ENCODE peak calls at places on chromosomes 16 and 17, in nine cellular contexts. I, D, O, Q, E, P, G, S and A are unnamed samples.

GRCh38 chr16:50711040-50711439 is 17.6 kb downstream of the NOD2 start:
- DNase-seq in I (no peak), D (no peak), O (no peak), Q (no peak), E (no peak), P (no peak), G (no peak), S (no peak), A (no peak)

GRCh38 chr17:60827920-60828319 is 150.3 kb downstream of the BCAS3 start:
- DNase-seq in I (no peak), D (no peak), O (no peak), Q (no peak), E (no peak), P (no peak), G (no peak), S (no peak), A (no peak)

GRCh38 chr17:63986842-63987615 is 11.1 kb upstream of the PRR29 start:
- DNase-seq in I (no peak), D (no peak), O (no peak), Q (no peak), E (no peak), P (no peak), G (no peak), S (no peak), A (no peak)

GRCh38 chr17:43702636-43703035 is 40.9 kb upstream of the MEOX1 start:
- DNase-seq in I (no peak), D (no peak), O (no peak), Q (no peak), E (no peak), P (no peak), G (no peak), S (no peak), A (no peak)

GRCh38 chr17:6523330-6523729 is 33.0 kb downstream of the PITPNM3 start:
- DNase-seq in I (no peak), D (no peak), O (no peak), Q (no peak), E (peak), P (peak), G (peak), S (no peak), A (no peak)

GRCh38 chr16:6193718-6194117 is 1096.1 kb upstream of the EEF2KMT start:
- DNase-seq in I (no peak), D (no peak), O (no peak), Q (peak), E (peak), P (no peak), G (no peak), S (peak), A (no peak)

GRCh38 chr17:50766222-50767023 is 895 bp downstream of the ANKRD40CL start:
- DNase-seq in I (no peak), D (no peak), O (no peak), Q (no peak), E (no peak), P (no peak), G (no peak), S (no peak), A (no peak)

GRCh38 chr17:51627776-51628175 is 367.4 kb downstream of the UTP18 start:
- DNase-seq in I (no peak), D (no peak), O (no peak), Q (no peak), E (no peak), P (no peak), G (no peak), S (no peak), A (no peak)

GRCh38 chr17:48191362-48191761 is 83.8 kb downstream of the SNX11 start:
- DNase-seq in I (no peak), D (no peak), O (no peak), Q (no peak), E (no peak), P (no peak), G (no peak), S (no peak), A (no peak)

GRCh38 chr16:64990101-64990500 is 131.8 kb downstream of the CDH11 start:
- DNase-seq in I (no peak), D (no peak), O (no peak), Q (no peak), E (peak), P (no peak), G (no peak), S (no peak), A (no peak)

GRCh38 chr17:394718-395095 is 42.1 kb upstream of the RPH3AL start:
- DNase-seq in I (no peak), D (no peak), O (no peak), Q (no peak), E (no peak), P (no peak), G (no peak), S (no peak), A (no peak)

GRCh38 chr16:12348733-12349704 is 372.5 kb downstream of the SNX29 start:
- DNase-seq in I (no peak), D (no peak), O (no peak), Q (no peak), E (no peak), P (no peak), G (peak), S (no peak), A (no peak)

GRCh38 chr16:87954826-87955225 is 3.6 kb downstream of the BANP start:
- DNase-seq in I (no peak), D (no peak), O (no peak), Q (no peak), E (no peak), P (no peak), G (no peak), S (no peak), A (no peak)

GRCh38 chr17:73030501-73030911 is 62.0 kb downstream of the SLC39A11 start:
- DNase-seq in I (peak), D (no peak), O (no peak), Q (no peak), E (no peak), P (no peak), G (no peak), S (no peak), A (no peak)

GRCh38 chr16:70738083-70738977 is 52.5 kb upstream of the MTSS2 start:
- DNase-seq in I (peak), D (no peak), O (no peak), Q (no peak), E (peak), P (no peak), G (peak), S (peak), A (no peak)

GRCh38 chr16:84013787-84014569 is 28.6 kb downstream of the SLC38A8 start:
- DNase-seq in I (peak), D (no peak), O (peak), Q (peak), E (peak), P (peak), G (no peak), S (peak), A (peak)

GRCh38 chr16:70703041-70703834 is 17.4 kb upstream of the MTSS2 start:
- DNase-seq in I (peak), D (no peak), O (no peak), Q (no peak), E (no peak), P (no peak), G (peak), S (peak), A (no peak)

GRCh38 chr17:54979657-54980056 is 11.1 kb downstream of the STXBP4 start:
- DNase-seq in I (no peak), D (no peak), O (no peak), Q (no peak), E (no peak), P (no peak), G (no peak), S (no peak), A (no peak)

GRCh38 chr17:68294196-68294555 is 2.9 kb downstream of the ARSG start:
- DNase-seq in I (no peak), D (no peak), O (no peak), Q (no peak), E (no peak), P (no peak), G (no peak), S (no peak), A (no peak)

GRCh38 chr17:76635039-76635438 is 8.5 kb downstream of the ST6GALNAC1 start:
- DNase-seq in I (no peak), D (no peak), O (no peak), Q (no peak), E (no peak), P (no peak), G (no peak), S (no peak), A (no peak)

GRCh38 chr16:8660841-8661301 is 13.5 kb upstream of the ABAT start:
- DNase-seq in I (peak), D (peak), O (peak), Q (peak), E (peak), P (peak), G (peak), S (peak), A (peak)

GRCh38 chr16:85604145-85604705 is 8.9 kb upstream of the GSE1 start:
- DNase-seq in I (no peak), D (no peak), O (no peak), Q (no peak), E (no peak), P (no peak), G (no peak), S (no peak), A (no peak)

GRCh38 chr16:11302977-11303376 is 21.8 kb upstream of the PRM1 start:
- DNase-seq in I (no peak), D (no peak), O (no peak), Q (no peak), E (peak), P (no peak), G (no peak), S (no peak), A (no peak)

GRCh38 chr16:9970796-9971195 is 211.4 kb downstream of the GRIN2A start:
- DNase-seq in I (no peak), D (no peak), O (no peak), Q (no peak), E (no peak), P (no peak), G (no peak), S (no peak), A (no peak)

GRCh38 chr17:81095608-81095888 is 60.6 kb downstream of the BAIAP2 start:
- DNase-seq in I (no peak), D (no peak), O (no peak), Q (no peak), E (no peak), P (no peak), G (no peak), S (no peak), A (no peak)

GRCh38 chr17:30021708-30022317 is 80.4 kb downstream of the EFCAB5 start:
- DNase-seq in I (no peak), D (no peak), O (no peak), Q (no peak), E (peak), P (peak), G (no peak), S (peak), A (no peak)

GRCh38 chr17:65198653-65199382 is 61.6 kb downstream of the RGS9 start:
- DNase-seq in I (no peak), D (no peak), O (no peak), Q (no peak), E (peak), P (peak), G (no peak), S (peak), A (no peak)

GRCh38 chr16:81553814-81554675 is 109.4 kb downstream of the CMIP start:
- DNase-seq in I (no peak), D (no peak), O (no peak), Q (no peak), E (no peak), P (no peak), G (no peak), S (no peak), A (no peak)

GRCh38 chr17:79065105-79065670 is 9.4 kb upstream of the ENGASE start:
- DNase-seq in I (peak), D (peak), O (no peak), Q (no peak), E (peak), P (peak), G (no peak), S (peak), A (no peak)

GRCh38 chr16:68686905-68687304 is 41.8 kb downstream of the CDH3 start:
- DNase-seq in I (no peak), D (no peak), O (no peak), Q (no peak), E (no peak), P (no peak), G (no peak), S (no peak), A (no peak)

GRCh38 chr16:68685685-68686478 is 40.8 kb downstream of the CDH3 start:
- DNase-seq in I (no peak), D (no peak), O (no peak), Q (no peak), E (peak), P (no peak), G (no peak), S (no peak), A (no peak)

GRCh38 chr16:68695575-68695974 is 41.5 kb upstream of the CDH1 start:
- DNase-seq in I (no peak), D (no peak), O (no peak), Q (no peak), E (no peak), P (no peak), G (no peak), S (no peak), A (no peak)

GRCh38 chr16:68689921-68690320 is 44.8 kb downstream of the CDH3 start:
- DNase-seq in I (no peak), D (no peak), O (no peak), Q (no peak), E (no peak), P (no peak), G (no peak), S (no peak), A (no peak)
- TF ChIP-seq CTCF in I (no peak), D (no peak), O (no peak), Q (no peak), E (no peak), P (peak), G (no peak), S (no peak), A (no peak)

GRCh38 chr17:17626151-17626805 is 34.8 kb upstream of the PEMT start:
- DNase-seq in I (no peak), D (no peak), O (no peak), Q (no peak), E (no peak), P (no peak), G (no peak), S (no peak), A (no peak)
- TF ChIP-seq CTCF in I (no peak), D (no peak), O (no peak), Q (no peak), E (no peak), P (no peak), G (no peak), S (no peak), A (no peak)

GRCh38 chr17:2517539-2517938 is 5.9 kb upstream of the METTL16 start:
- DNase-seq in I (no peak), D (no peak), O (no peak), Q (no peak), E (no peak), P (no peak), G (no peak), S (no peak), A (no peak)

DNA sequence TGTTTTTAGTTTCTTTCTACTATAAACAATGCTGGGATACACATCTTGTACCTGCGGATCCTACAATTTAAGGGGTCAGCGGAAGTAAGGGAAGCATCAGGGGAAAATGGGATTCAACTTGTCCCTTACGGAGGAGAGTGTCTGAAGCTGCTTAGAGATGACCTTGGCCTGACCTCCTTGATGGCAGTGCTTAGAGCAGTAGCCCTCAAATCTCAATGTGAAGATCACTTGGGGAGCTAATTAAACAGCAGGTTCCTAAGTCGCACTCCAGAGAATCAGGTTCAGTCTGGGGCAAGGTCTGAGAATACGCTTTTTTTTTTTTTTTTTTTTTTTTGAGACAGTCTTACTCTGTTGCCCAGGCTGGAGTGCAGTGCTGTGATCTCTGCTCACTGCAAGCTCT is 9.6 kb upstream of the METTL16 start:
- DNase-seq in I (no peak), D (no peak), O (no peak), Q (no peak), E (no peak), P (no peak), G (no peak), S (no peak), A (no peak)
- TF ChIP-seq CTCF in I (no peak), D (no peak), O (no peak), Q (no peak), E (no peak), P (no peak), G (no peak), S (no peak), A (no peak)

GRCh38 chr17:8832711-8833352 is 33.7 kb upstream of the MFSD6L start:
- DNase-seq in I (no peak), D (peak), O (no peak), Q (no peak), E (no peak), P (peak), G (no peak), S (peak), A (peak)
- TF ChIP-seq CTCF in I (no peak), D (peak), O (peak), Q (peak), E (no peak), P (peak), G (no peak), S (peak), A (peak)

GRCh38 chr16:51982715-51983680 is 563.9 kb downstream of the TOX3 start:
- DNase-seq in I (no peak), D (no peak), O (no peak), Q (peak), E (peak), P (peak), G (no peak), S (peak), A (no peak)
- TF ChIP-seq CTCF in I (no peak), D (no peak), O (peak), Q (peak), E (peak), P (peak), G (peak), S (peak), A (peak)

GRCh38 chr16:78227855-78228254 is 128.4 kb downstream of the WWOX start:
- DNase-seq in I (no peak), D (no peak), O (no peak), Q (no peak), E (no peak), P (no peak), G (no peak), S (no peak), A (no peak)
- TF ChIP-seq CTCF in I (peak), D (no peak), O (no peak), Q (peak), E (no peak), P (peak), G (no peak), S (peak), A (no peak)